ENCODE peak calls at places on chromosomes 6 and 20, in ten cellular contexts. B, W, V, J, X, E, A, R, C and L are unnamed samples.
A peak's percentile ranks its signal among the peaks of the same experiment; 100 is the strongest.

GRCh38 chr6:169229611-169230321 is 23.9 kb downstream of the THBS2 start:
- DNase-seq in B (peak; percentile 73), W (no peak), V (no peak), J (no peak), X (no peak), E (no peak), A (peak; percentile 57), R (no peak), C (no peak), L (no peak)

GRCh38 chr6:151422981-151423380 is 28.9 kb downstream of the RMND1 start:
- DNase-seq in B (no peak), W (no peak), V (no peak), J (no peak), X (no peak), E (no peak), A (no peak), R (no peak), C (no peak), L (no peak)

GRCh38 chr6:83808005-83808404 is 45.2 kb upstream of the RIPPLY2 start:
- DNase-seq in B (no peak), W (no peak), V (no peak), J (no peak), X (no peak), E (no peak), A (no peak), R (no peak), C (no peak), L (no peak)

GRCh38 chr6:97626586-97627441 is 343.8 kb upstream of the MMS22L start:
- DNase-seq in B (peak; percentile 31), W (no peak), V (no peak), J (no peak), X (no peak), E (no peak), A (no peak), R (no peak), C (no peak), L (no peak)

GRCh38 chr6:131782764-131783163 is 25.1 kb upstream of the ENPP1 start:
- DNase-seq in B (no peak), W (peak; percentile 46), V (peak; percentile 59), J (peak; percentile 31), X (no peak), E (no peak), A (no peak), R (no peak), C (no peak), L (no peak)

GRCh38 chr20:60200305-60200918 is 242.2 kb downstream of the CDH26 start:
- DNase-seq in B (no peak), W (no peak), V (no peak), J (no peak), X (no peak), E (no peak), A (no peak), R (no peak), C (no peak), L (no peak)

GRCh38 chr6:53647437-53648094 is 18.0 kb downstream of the KLHL31 start:
- DNase-seq in B (peak; percentile 27), W (no peak), V (no peak), J (peak; percentile 44), X (no peak), E (no peak), A (no peak), R (no peak), C (no peak), L (no peak)

GRCh38 chr6:125323376-125323775 is 21.6 kb upstream of the HDDC2 start:
- DNase-seq in B (no peak), W (no peak), V (no peak), J (no peak), X (no peak), E (no peak), A (no peak), R (no peak), C (no peak), L (no peak)

GRCh38 chr6:15264902-15265761 is 19.3 kb downstream of the JARID2 start:
- DNase-seq in B (peak; percentile 74), W (no peak), V (no peak), J (no peak), X (peak; percentile 64), E (no peak), A (no peak), R (no peak), C (no peak), L (no peak)

GRCh38 chr6:137036566-137037300 is 8.0 kb downstream of the IL20RA start:
- DNase-seq in B (no peak), W (no peak), V (no peak), J (no peak), X (no peak), E (no peak), A (no peak), R (no peak), C (no peak), L (no peak)

GRCh38 chr6:3063733-3064700 is 4.3 kb upstream of the RIPK1 start:
- DNase-seq in B (peak; percentile 77), W (peak; percentile 96), V (peak; percentile 92), J (peak; percentile 90), X (peak; percentile 97), E (peak; percentile 93), A (peak; percentile 89), R (peak; percentile 99), C (peak; percentile 100), L (peak; percentile 98)

GRCh38 chr20:62916703-62917476 is 9.4 kb downstream of the DIDO1 start:
- DNase-seq in B (no peak), W (no peak), V (no peak), J (no peak), X (no peak), E (peak; percentile 25), A (no peak), R (peak; percentile 27), C (no peak), L (no peak)

GRCh38 chr20:62918830-62919229 is 7.5 kb downstream of the DIDO1 start:
- DNase-seq in B (no peak), W (no peak), V (no peak), J (no peak), X (no peak), E (peak; percentile 28), A (no peak), R (peak; percentile 3), C (no peak), L (no peak)

GRCh38 chr20:62917720-62918119 is 8.6 kb downstream of the DIDO1 start:
- DNase-seq in B (no peak), W (no peak), V (no peak), J (no peak), X (no peak), E (no peak), A (no peak), R (peak; percentile 20), C (no peak), L (no peak)

GRCh38 chr20:62920039-62920645 is 6.2 kb downstream of the DIDO1 start:
- DNase-seq in B (no peak), W (no peak), V (peak; percentile 35), J (no peak), X (no peak), E (peak; percentile 35), A (no peak), R (peak; percentile 32), C (no peak), L (no peak)

DNA sequence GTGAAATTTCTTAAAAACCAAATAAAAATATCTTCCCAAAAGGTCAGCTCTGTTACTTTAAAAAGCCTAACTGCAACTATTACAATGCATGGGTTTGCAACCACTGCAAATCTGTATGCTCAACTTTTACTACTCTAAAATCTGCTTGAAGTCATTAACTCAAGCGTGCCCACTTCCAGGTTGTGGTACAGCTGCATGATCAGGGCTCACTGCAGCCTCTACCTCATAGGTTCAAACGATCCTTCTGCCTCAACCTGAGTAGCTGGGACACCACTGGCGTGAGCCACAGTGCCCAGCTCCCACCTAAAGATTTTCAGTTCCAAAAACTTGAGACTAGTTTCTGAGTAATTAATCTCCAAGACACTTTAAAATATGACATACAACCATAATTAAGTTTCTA is 8.2 kb downstream of the DIDO1 start:
- DNase-seq in B (no peak), W (no peak), V (no peak), J (no peak), X (no peak), E (peak; percentile 30), A (no peak), R (peak; percentile 2), C (no peak), L (no peak)
- H3K4me1 ChIP-seq in B (peaks cover 14% of the 10 kb centered on the region), W (peaks cover 63% of the 10 kb centered on the region), V (peaks cover 18% of the 10 kb centered on the region), J (peaks cover 9% of the 10 kb centered on the region), X (peaks cover 91% of the 10 kb centered on the region), E (peaks cover 63% of the 10 kb centered on the region), A (peaks cover 100% of the 10 kb centered on the region), R (peaks cover 69% of the 10 kb centered on the region), C (peaks cover 35% of the 10 kb centered on the region), L (no peaks in the 10 kb centered on the region)

GRCh38 chr20:266213-266603 is 8.7 kb downstream of the DEFB132 start:
- DNase-seq in B (no peak), W (no peak), V (no peak), J (no peak), X (no peak), E (no peak), A (no peak), R (no peak), C (no peak), L (no peak)
- H3K4me3 ChIP-seq in B (no peak overlapping the region), W (no peak overlapping the region), V (peak overlapping the region; percentile 72), J (no peak overlapping the region), X (peak overlapping the region; percentile 72), E (no peak overlapping the region), A (peak overlapping the region; percentile 55), R (no peak overlapping the region), C (no peak overlapping the region), L (peak overlapping the region; percentile 52)

DNA sequence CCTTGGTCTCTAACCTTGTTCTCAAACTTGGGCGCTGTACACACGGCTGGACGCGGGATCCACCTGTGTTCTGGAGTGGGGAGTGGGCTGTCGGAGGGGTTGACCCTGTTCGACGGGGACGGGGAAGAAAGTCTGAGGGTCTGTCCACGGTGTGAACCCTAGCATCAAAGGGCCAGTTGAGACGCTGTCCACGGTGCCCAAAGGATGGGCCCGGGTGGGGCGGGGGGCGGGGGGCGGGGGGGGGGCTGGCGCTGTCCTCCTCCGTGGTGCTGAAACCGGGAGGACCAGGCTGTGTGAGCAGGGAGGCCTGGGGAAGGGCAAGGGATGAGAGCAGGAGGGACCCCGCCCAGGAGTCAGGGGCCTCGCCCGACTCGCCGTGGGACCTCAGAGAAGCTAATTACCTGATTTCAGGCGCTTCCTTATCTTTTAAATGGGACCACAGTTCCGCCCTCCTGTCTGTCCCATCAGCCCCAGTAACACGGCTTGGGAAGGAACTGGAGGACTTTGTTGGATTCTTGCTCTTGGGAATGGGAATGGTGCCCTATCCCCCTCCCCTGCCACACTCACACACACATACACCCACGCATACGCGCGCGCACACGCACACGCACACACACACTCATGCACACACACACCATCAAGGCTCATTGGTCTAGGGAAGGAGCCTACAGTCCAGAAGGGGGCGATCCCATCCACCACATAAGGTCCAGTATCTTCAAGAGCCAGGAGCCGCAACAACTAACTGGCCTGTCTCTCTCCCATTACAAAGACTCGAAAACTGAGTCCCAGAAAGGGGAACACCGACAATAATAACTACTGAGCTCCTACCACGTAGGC is 1.0 kb upstream of the VSTM2L start:
- DNase-seq in B (peak; percentile 72), W (no peak), V (peak; percentile 91), J (peak; percentile 74), X (no peak), E (peak; percentile 64), A (no peak), R (no peak), C (no peak), L (no peak)
- TF ChIP-seq CTCF in B (peak; percentile 57), W (no peak), V (peak; percentile 75), J (peak; percentile 83), X (peak; percentile 34), E (peak; percentile 45), A (no peak), R (peak; percentile 37), C (peak; percentile 29), L (no peak)

DNA sequence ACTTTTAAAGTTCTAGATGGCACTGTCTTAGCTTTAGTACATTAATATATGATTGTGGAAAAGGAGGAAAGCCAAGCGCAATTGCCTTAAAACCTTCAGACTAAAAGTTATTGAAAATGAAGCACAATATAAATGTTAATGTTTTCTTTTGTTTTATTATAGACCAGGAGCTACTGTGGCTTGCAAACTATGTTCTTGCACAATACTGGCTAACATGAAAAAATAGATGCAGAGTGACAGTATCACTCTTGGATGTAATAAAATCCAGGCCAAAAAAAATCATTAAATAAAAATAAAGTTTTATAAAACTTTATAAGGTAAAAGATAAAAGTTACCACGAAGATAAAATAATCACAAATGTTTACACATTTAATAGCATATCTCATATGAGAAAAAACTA is 18.3 kb upstream of the PLN start:
- DNase-seq in B (no peak), W (no peak), V (no peak), J (no peak), X (no peak), E (no peak), A (no peak), R (no peak), C (no peak), L (no peak)
- H3K4me1 ChIP-seq in B (no peaks in the 10 kb centered on the region), W (peaks cover 9% of the 10 kb centered on the region), V (no peaks in the 10 kb centered on the region), J (no peaks in the 10 kb centered on the region), X (peaks cover 52% of the 10 kb centered on the region), E (no peaks in the 10 kb centered on the region), A (peaks cover 28% of the 10 kb centered on the region), R (peaks cover 12% of the 10 kb centered on the region), C (no peaks in the 10 kb centered on the region), L (peaks cover 21% of the 10 kb centered on the region)